ENCODE peak calls at places on chromosome X, in seven cellular contexts. O is AG04450, F is upper lobe of right lung, S is dorsolateral prefrontal cortex, H is mammary epithelial cell, P is lung, E is PC-3. J is an unnamed sample.

GRCh38 chrX:10608099-10608498 is 12.3 kb downstream of the MID1 start:
- DNase-seq in O (peak), F (no peak), S (no peak), H (no peak), P (no peak), E (peak), J (no peak)

GRCh38 chrX:57367649-57368048 is 81.1 kb downstream of the FAAH2 start:
- DNase-seq in O (no peak), F (no peak), S (no peak), H (peak), P (no peak), E (no peak), J (peak)

GRCh38 chrX:120251471-120252011 is 929 bp downstream of the ZBTB33 start:
- DNase-seq in O (no peak), F (peak), S (no peak), H (peak), P (no peak), E (peak), J (peak)

GRCh38 chrX:25079020-25079419 is 63.3 kb upstream of the ARX start:
- DNase-seq in O (no peak), F (no peak), S (no peak), H (no peak), P (no peak), E (no peak), J (no peak)

GRCh38 chrX:15686818-15687685 is 22.4 kb upstream of the CLTRN start:
- DNase-seq in O (no peak), F (no peak), S (no peak), H (peak), P (peak), E (peak), J (peak)

GRCh38 chrX:153339662-153340061 is 5.7 kb downstream of the ZNF275 start:
- DNase-seq in O (no peak), F (no peak), S (no peak), H (no peak), P (no peak), E (no peak), J (no peak)

GRCh38 chrX:41922694-41923171 is 621 bp downstream of the CASK start:
- DNase-seq in O (no peak), F (peak), S (peak), H (peak), P (no peak), E (peak), J (peak)

GRCh38 chrX:21479695-21480280 is 105.6 kb downstream of the CNKSR2 start:
- DNase-seq in O (peak), F (no peak), S (no peak), H (peak), P (no peak), E (peak), J (no peak)

GRCh38 chrX:29661290-29661689 is 554.1 kb upstream of the MAGEB2 start:
- DNase-seq in O (no peak), F (no peak), S (no peak), H (peak), P (no peak), E (peak), J (no peak)

GRCh38 chrX:119488749-119489148 is 20.5 kb downstream of the SLC25A5 start:
- DNase-seq in O (no peak), F (no peak), S (no peak), H (no peak), P (peak), E (peak), J (peak)

GRCh38 chrX:65677954-65678469 is 10.6 kb downstream of the MSN start:
- DNase-seq in O (peak), F (no peak), S (no peak), H (peak), P (no peak), E (peak), J (no peak)

GRCh38 chrX:22118161-22118830 is 86.2 kb downstream of the PHEX start:
- DNase-seq in O (no peak), F (no peak), S (no peak), H (peak), P (no peak), E (peak), J (no peak)

GRCh38 chrX:43557792-43558191 is 98.3 kb upstream of the MAOA start:
- DNase-seq in O (peak), F (no peak), S (peak), H (peak), P (peak), E (peak), J (peak)

GRCh38 chrX:118520206-118520857 is 24.7 kb downstream of the DOCK11 start:
- DNase-seq in O (peak), F (no peak), S (no peak), H (peak), P (no peak), E (peak), J (no peak)

GRCh38 chrX:123481908-123482873 is 250.7 kb downstream of the THOC2 start:
- DNase-seq in O (no peak), F (no peak), S (no peak), H (no peak), P (no peak), E (no peak), J (no peak)

GRCh38 chrX:101986571-101986970 is 54.7 kb upstream of the ZMAT1 start:
- DNase-seq in O (no peak), F (no peak), S (no peak), H (no peak), P (no peak), E (no peak), J (no peak)

GRCh38 chrX:115606861-115607260 is 45.9 kb downstream of the PLS3 start:
- DNase-seq in O (no peak), F (no peak), S (no peak), H (no peak), P (no peak), E (no peak), J (no peak)

GRCh38 chrX:21944136-21944615 is 3.7 kb downstream of the SMS start:
- DNase-seq in O (no peak), F (no peak), S (no peak), H (no peak), P (no peak), E (no peak), J (no peak)

GRCh38 chrX:108071578-108071977 is 19.8 kb downstream of the PSMD10 start:
- DNase-seq in O (no peak), F (no peak), S (no peak), H (no peak), P (no peak), E (no peak), J (no peak)

GRCh38 chrX:4878642-4879041 is 1165.2 kb upstream of the PRKX start:
- DNase-seq in O (no peak), F (no peak), S (no peak), H (no peak), P (no peak), E (no peak), J (no peak)

GRCh38 chrX:27918799-27919198 is 62.5 kb downstream of the DCAF8L1 start:
- DNase-seq in O (no peak), F (no peak), S (no peak), H (peak), P (no peak), E (peak), J (no peak)

GRCh38 chrX:115192244-115192700 is 3.1 kb downstream of the RBMXL3 start:
- DNase-seq in O (no peak), F (no peak), S (no peak), H (no peak), P (no peak), E (no peak), J (no peak)

GRCh38 chrX:114365045-114365834 is 218.6 kb upstream of the HTR2C start:
- DNase-seq in O (no peak), F (no peak), S (no peak), H (no peak), P (no peak), E (no peak), J (no peak)

GRCh38 chrX:2432298-2432863 is 68.4 kb downstream of the DHRSX start:
- DNase-seq in O (no peak), F (no peak), S (no peak), H (no peak), P (no peak), E (no peak), J (no peak)

GRCh38 chrX:107442914-107443527 is 6.4 kb upstream of the FRMPD3 start:
- DNase-seq in O (no peak), F (no peak), S (no peak), H (no peak), P (no peak), E (peak), J (no peak)

GRCh38 chrX:129193357-129193756 is 329.9 kb downstream of the SMARCA1 start:
- DNase-seq in O (no peak), F (no peak), S (no peak), H (no peak), P (no peak), E (peak), J (no peak)

GRCh38 chrX:67207912-67208311 is 335.9 kb upstream of the AR start:
- DNase-seq in O (no peak), F (no peak), S (no peak), H (no peak), P (no peak), E (no peak), J (no peak)

GRCh38 chrX:120797201-120797938 is 78.3 kb downstream of the CT47B1 start:
- DNase-seq in O (no peak), F (no peak), S (no peak), H (no peak), P (no peak), E (no peak), J (no peak)

GRCh38 chrX:39896951-39897740 is 200.6 kb downstream of the BCOR start:
- DNase-seq in O (peak), F (no peak), S (peak), H (peak), P (peak), E (peak), J (no peak)

GRCh38 chrX:56800801-56801200 is 71.8 kb downstream of the NBDY start:
- DNase-seq in O (no peak), F (no peak), S (no peak), H (no peak), P (no peak), E (no peak), J (no peak)

GRCh38 chrX:130108647-130109428 is 1.5 kb downstream of the ELF4 start:
- DNase-seq in O (no peak), F (peak), S (no peak), H (peak), P (no peak), E (peak), J (no peak)

GRCh38 chrX:53930513-53931380 is 113.5 kb downstream of the PHF8 start:
- DNase-seq in O (peak), F (no peak), S (no peak), H (no peak), P (no peak), E (no peak), J (no peak)
- H3K27ac ChIP-seq in O (no peak), F (no peak), S (no peak), H (no peak), P (no peak), E (no peak), J (no peak)

GRCh38 chrX:105711805-105712204 is 110.5 kb upstream of the NRK start:
- DNase-seq in O (no peak), F (no peak), S (no peak), H (no peak), P (no peak), E (no peak), J (no peak)
- H3K27ac ChIP-seq in O (no peak), F (no peak), S (no peak), H (no peak), P (no peak), E (no peak), J (no peak)

GRCh38 chrX:134717698-134718328 is 59.5 kb upstream of the PLAC1 start:
- DNase-seq in O (no peak), F (no peak), S (no peak), H (peak), P (no peak), E (peak), J (no peak)
- H3K27ac ChIP-seq in O (peak), F (no peak), S (no peak), H (no peak), P (no peak), E (peak), J (no peak)

GRCh38 chrX:16722481-16722880 is 3.1 kb downstream of the SYAP1 start:
- DNase-seq in O (no peak), F (no peak), S (no peak), H (no peak), P (no peak), E (no peak), J (no peak)

GRCh38 chrX:16725067-16725466 is 5.7 kb downstream of the SYAP1 start:
- DNase-seq in O (no peak), F (no peak), S (no peak), H (no peak), P (no peak), E (no peak), J (no peak)

GRCh38 chrX:16733013-16733412 is 13.6 kb downstream of the SYAP1 start:
- DNase-seq in O (no peak), F (no peak), S (no peak), H (no peak), P (no peak), E (no peak), J (no peak)

GRCh38 chrX:16730450-16730849 is 11.0 kb downstream of the SYAP1 start:
- DNase-seq in O (no peak), F (no peak), S (no peak), H (no peak), P (no peak), E (no peak), J (no peak)

DNA sequence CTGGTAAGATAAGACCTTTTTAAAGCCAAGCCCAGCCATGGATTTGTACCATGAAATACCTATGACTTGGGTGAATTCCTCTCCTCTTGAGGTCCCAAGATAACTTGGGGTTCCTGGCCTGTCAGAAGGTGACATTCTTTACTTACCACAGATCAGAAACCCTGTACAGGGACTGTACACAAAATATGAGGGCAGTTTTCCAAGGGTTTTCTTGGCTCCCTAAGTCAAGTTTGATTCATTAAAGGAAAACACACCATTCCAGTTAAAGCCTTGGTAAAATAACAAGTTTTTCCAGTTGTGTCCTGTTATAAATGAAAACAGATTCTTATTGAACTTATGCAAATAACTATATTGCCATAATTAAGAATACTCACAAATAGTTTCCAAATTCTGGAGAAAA is 8.2 kb downstream of the SYAP1 start:
- DNase-seq in O (no peak), F (no peak), S (no peak), H (no peak), P (no peak), E (peak), J (no peak)
- H3K27ac ChIP-seq in O (no peak), F (no peak), S (no peak), H (no peak), P (no peak), E (no peak), J (no peak)